ENCODE peak calls at places on chromosome 9, in six cellular contexts. Z, P, F, S, C and H are unnamed samples.

GRCh38 chr9:130770679-130771442 is 64.2 kb upstream of the ABL1 start:
- DNase-seq in Z (peak), P (peak), F (peak), S (peak), C (no peak), H (no peak)

GRCh38 chr9:109331353-109331752 is 10.5 kb upstream of the EPB41L4B start:
- DNase-seq in Z (no peak), P (peak), F (no peak), S (no peak), C (no peak), H (no peak)

GRCh38 chr9:124629600-124629999 is 122.4 kb upstream of the NR5A1 start:
- DNase-seq in Z (no peak), P (no peak), F (no peak), S (peak), C (no peak), H (no peak)

GRCh38 chr9:104256031-104256709 is 162.1 kb downstream of the SMC2 start:
- DNase-seq in Z (no peak), P (peak), F (no peak), S (no peak), C (no peak), H (no peak)

GRCh38 chr9:69036319-69036718 is 767 bp downstream of the FXN start:
- DNase-seq in Z (no peak), P (peak), F (peak), S (peak), C (no peak), H (no peak)

GRCh38 chr9:132833451-132834130 is 44.5 kb downstream of the AK8 start:
- DNase-seq in Z (no peak), P (no peak), F (no peak), S (no peak), C (no peak), H (no peak)

GRCh38 chr9:100590481-100590880 is 12.6 kb downstream of the CAVIN4 start:
- DNase-seq in Z (no peak), P (no peak), F (peak), S (peak), C (no peak), H (no peak)

GRCh38 chr9:36788534-36788933 is 215.8 kb downstream of the MELK start:
- DNase-seq in Z (no peak), P (peak), F (peak), S (no peak), C (no peak), H (peak)

GRCh38 chr9:21326526-21327139 is 8.6 kb downstream of the KLHL9 start:
- DNase-seq in Z (peak), P (peak), F (peak), S (peak), C (no peak), H (no peak)

GRCh38 chr9:107504585-107505455 is 15.3 kb upstream of the KLF4 start:
- DNase-seq in Z (no peak), P (peak), F (peak), S (peak), C (no peak), H (no peak)

GRCh38 chr9:28287413-28287812 is 714.1 kb upstream of the C9orf72 start:
- DNase-seq in Z (no peak), P (no peak), F (no peak), S (no peak), C (no peak), H (no peak)

GRCh38 chr9:126307306-126308061 is 19.1 kb upstream of the MVB12B start:
- DNase-seq in Z (no peak), P (no peak), F (peak), S (no peak), C (no peak), H (no peak)
- H3K14ac ChIP-seq in Z (no peak), P (no peak), F (no peak), S (no peak), C (no peak), H (no peak)

GRCh38 chr9:93896496-93897033 is 58.6 kb downstream of the BARX1 start:
- DNase-seq in Z (no peak), P (no peak), F (no peak), S (no peak), C (no peak), H (peak)
- H3K14ac ChIP-seq in Z (no peak), P (no peak), F (no peak), S (no peak), C (no peak), H (no peak)

GRCh38 chr9:84216151-84216550 is 124.4 kb downstream of the SLC28A3 start:
- DNase-seq in Z (no peak), P (peak), F (no peak), S (peak), C (no peak), H (no peak)
- H3K14ac ChIP-seq in Z (no peak), P (no peak), F (no peak), S (no peak), C (no peak), H (no peak)

GRCh38 chr9:87389936-87390335 is 107.7 kb upstream of the DAPK1 start:
- DNase-seq in Z (no peak), P (peak), F (no peak), S (no peak), C (no peak), H (no peak)

GRCh38 chr9:87390361-87390760 is 107.3 kb upstream of the DAPK1 start:
- DNase-seq in Z (no peak), P (peak), F (no peak), S (no peak), C (no peak), H (no peak)

GRCh38 chr9:87393706-87394255 is 103.9 kb upstream of the DAPK1 start:
- DNase-seq in Z (no peak), P (no peak), F (no peak), S (no peak), C (no peak), H (no peak)

GRCh38 chr9:87395804-87396458 is 101.7 kb upstream of the DAPK1 start:
- DNase-seq in Z (no peak), P (no peak), F (no peak), S (no peak), C (no peak), H (no peak)

GRCh38 chr9:87392091-87392490 is 105.6 kb upstream of the DAPK1 start:
- DNase-seq in Z (no peak), P (peak), F (no peak), S (no peak), C (no peak), H (no peak)
- H3K14ac ChIP-seq in Z (no peak), P (no peak), F (no peak), S (no peak), C (no peak), H (no peak)